ENCODE peak calls at places on chromosomes 11 and 22, in eight cellular contexts. V is fibroblast of mammary gland, O is ovary, A is HepG2, B is fibroblast of lung, P is endothelial cell, Q is IMR-90, D is fibroblast of villous mesenchyme. H is an unnamed sample.

GRCh38 chr22:27260087-27260730 is 541.3 kb downstream of the MN1 start:
- DNase-seq in V (no peak), O (no peak), A (no peak), B (no peak), P (no peak), Q (no peak), D (no peak), H (no peak)

GRCh38 chr11:121520243-121521144 is 67.7 kb upstream of the SORL1-AS1 start:
- DNase-seq in V (peak), O (no peak), A (no peak), B (peak), P (no peak), Q (peak), D (peak), H (no peak)

GRCh38 chr22:29914165-29914564 is 31.2 kb downstream of the MTMR3 start:
- DNase-seq in V (peak), O (no peak), A (no peak), B (peak), P (no peak), Q (peak), D (peak), H (no peak)

GRCh38 chr22:25054943-25055511 is 102.5 kb downstream of the KIAA1671 start:
- DNase-seq in V (no peak), O (no peak), A (no peak), B (peak), P (no peak), Q (no peak), D (no peak), H (no peak)

GRCh38 chr22:34971456-34971855 is 94.5 kb upstream of the ISX start:
- DNase-seq in V (no peak), O (no peak), A (no peak), B (no peak), P (no peak), Q (no peak), D (no peak), H (no peak)

GRCh38 chr11:127693686-127694085 is 693.1 kb upstream of the KIRREL3 start:
- DNase-seq in V (no peak), O (no peak), A (no peak), B (peak), P (no peak), Q (no peak), D (no peak), H (no peak)

GRCh38 chr22:21009638-21010425 is 5.1 kb upstream of the P2RX6 start:
- DNase-seq in V (peak), O (no peak), A (peak), B (peak), P (peak), Q (peak), D (peak), H (no peak)

GRCh38 chr11:10604340-10604748 is 35.9 kb upstream of the LYVE1 start:
- DNase-seq in V (peak), O (peak), A (peak), B (no peak), P (no peak), Q (peak), D (peak), H (no peak)

GRCh38 chr22:37021710-37022482 is 2.4 kb downstream of the MPST start:
- DNase-seq in V (peak), O (no peak), A (no peak), B (peak), P (peak), Q (peak), D (peak), H (no peak)

GRCh38 chr11:130999992-131000770 is 83.9 kb upstream of the SNX19 start:
- DNase-seq in V (peak), O (no peak), A (peak), B (peak), P (no peak), Q (peak), D (peak), H (no peak)

GRCh38 chr11:124482362-124483147 is 37.1 kb upstream of the OR8B8 start:
- DNase-seq in V (peak), O (no peak), A (no peak), B (peak), P (no peak), Q (peak), D (peak), H (no peak)